ENCODE peak calls at places on chromosomes 7 and 10, in four cellular contexts. I is cardiac fibroblast, T is tibial nerve, S is GM06990. F is an unnamed sample.
A peak's percentile ranks its signal among the peaks of the same experiment; 100 is the strongest.

GRCh38 chr10:18738835-18739234 is 79.6 kb downstream of the ARL5B start:
- DNase-seq in S (no peak), I (peak; percentile 25), T (no peak), F (no peak)

GRCh38 chr10:124560377-124560776 is 98.8 kb downstream of the LHPP start:
- DNase-seq in I (peak; percentile 77), T (peak; percentile 41), S (no peak), F (no peak)

GRCh38 chr7:151520419-151521229 is 929 bp upstream of the RHEB start:
- DNase-seq in S (peak; percentile 29), I (peak; percentile 10), T (peak; percentile 28), F (no peak)

GRCh38 chr10:119737827-119738226 is 12.0 kb downstream of the INPP5F start:
- DNase-seq in I (peak; percentile 83), T (no peak), S (no peak), F (peak; percentile 48)

GRCh38 chr10:71134732-71135211 is 77.6 kb upstream of the UNC5B start:
- DNase-seq in T (no peak), S (no peak), I (no peak), F (no peak)

GRCh38 chr7:55574062-55574717 is 1.9 kb upstream of the VOPP1 start:
- DNase-seq in I (peak; percentile 50), S (no peak), T (no peak), F (no peak)

GRCh38 chr7:771241-772004 is 44.3 kb upstream of the PRKAR1B start:
- DNase-seq in T (peak; percentile 40), I (peak; percentile 67), S (no peak), F (no peak)

GRCh38 chr7:107971613-107972012 is 31.3 kb downstream of the LAMB1 start:
- DNase-seq in T (no peak), I (peak; percentile 91), S (no peak), F (peak; percentile 39)

GRCh38 chr7:116673504-116673865 is 1.5 kb downstream of the MET start:
- DNase-seq in I (no peak), T (no peak), S (no peak), F (no peak)

GRCh38 chr7:116671111-116671510 is 885 bp upstream of the MET start:
- DNase-seq in I (no peak), T (no peak), S (no peak), F (no peak)

GRCh38 chr7:116670409-116671036 is 1.5 kb upstream of the MET start:
- DNase-seq in T (no peak), I (peak; percentile 25), S (no peak), F (no peak)

GRCh38 chr7:116672596-116673503 is 854 bp downstream of the MET start:
- DNase-seq in I (no peak), S (no peak), T (no peak), F (no peak)

GRCh38 chr7:116671681-116672595 is at the start of gene MET:
- DNase-seq in I (peak; percentile 67), S (peak; percentile 55), T (peak; percentile 38), F (peak; percentile 15)
- TF ChIP-seq CTCF in I (peak; percentile 75), S (peak; percentile 72), T (peak; percentile 48), F (no peak)

GRCh38 chr10:33807527-33808377 is 473.3 kb upstream of the NRP1 start:
- DNase-seq in I (no peak), S (no peak), T (no peak), F (no peak)
- H3K4me3 ChIP-seq in I (no peak overlapping the region), S (no peak overlapping the region), T (no peak overlapping the region), F (no peak overlapping the region)

GRCh38 chr7:148296994-148297644 is 293.4 kb upstream of the C7orf33 start:
- DNase-seq in T (no peak), S (no peak), I (no peak), F (peak; percentile 20)
- TF ChIP-seq CTCF in T (no peak), S (no peak), I (no peak), F (peak; percentile 10)

GRCh38 chr10:97184971-97185325 is 811 bp downstream of the SLIT1 start:
- DNase-seq in T (no peak), S (no peak), I (no peak), F (no peak)

GRCh38 chr10:97183314-97183713 is 2.4 kb downstream of the SLIT1 start:
- DNase-seq in S (no peak), T (no peak), I (no peak), F (no peak)

GRCh38 chr10:97188234-97188847 is 2.6 kb upstream of the SLIT1 start:
- DNase-seq in I (no peak), T (no peak), S (peak; percentile 45), F (no peak)

GRCh38 chr10:97186911-97187310 is 1.2 kb upstream of the SLIT1 start:
- DNase-seq in T (no peak), S (no peak), I (no peak), F (no peak)

DNA sequence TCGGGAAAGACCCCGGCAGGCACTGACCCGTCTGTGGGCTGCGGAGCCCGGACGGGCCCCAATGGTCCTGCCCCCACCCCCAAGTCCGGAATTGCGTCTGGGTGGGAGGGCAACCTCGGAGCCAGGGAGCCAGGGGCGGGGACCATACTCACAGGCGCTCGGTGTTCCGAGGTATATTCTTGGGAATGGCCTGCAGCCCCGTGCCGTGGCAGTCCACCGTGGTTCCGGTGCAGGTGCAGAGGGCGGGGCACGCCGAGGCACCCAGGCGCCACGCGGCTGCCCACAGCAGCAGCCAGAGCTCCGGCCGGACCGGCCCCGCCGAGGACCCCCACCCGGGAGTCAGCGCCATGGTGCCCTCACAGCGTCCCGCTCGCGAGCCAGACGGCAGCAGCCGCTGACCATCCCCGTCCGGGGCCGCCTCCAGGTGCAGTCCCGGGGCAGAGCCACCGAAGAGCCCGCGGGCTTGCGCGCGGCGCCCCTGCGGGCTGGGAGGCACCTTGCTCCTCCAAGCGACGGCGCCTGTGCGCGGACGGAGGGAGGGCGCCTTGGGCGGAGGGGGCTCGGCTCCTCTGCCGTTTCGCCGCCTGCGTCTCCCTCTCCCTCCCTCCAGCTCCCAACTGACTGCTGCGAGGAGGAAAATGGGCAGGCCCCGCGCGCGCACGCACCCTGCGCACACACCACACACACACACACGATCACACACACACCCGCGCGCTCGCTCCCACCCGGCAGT is at the start of gene SLIT1:
- DNase-seq in I (no peak), S (peak; percentile 30), T (no peak), F (no peak)
- H3K4me3 ChIP-seq in I (no peak within 1 kb of the TSS), S (peak within 1 kb of the TSS; percentile 15), T (no peak within 1 kb of the TSS), F (no peak within 1 kb of the TSS)

GRCh38 chr10:60238408-60239100 is 151.1 kb downstream of the ANK3 start:
- DNase-seq in T (no peak), S (peak; percentile 26), I (peak; percentile 80), F (peak; percentile 60)
- TF ChIP-seq CTCF in T (no peak), S (peak; percentile 48), I (peak; percentile 34), F (peak; percentile 3)

GRCh38 chr10:7664707-7665106 is 2.1 kb downstream of the ITIH5 start:
- DNase-seq in I (no peak), S (no peak), T (no peak), F (no peak)
- H3K4me3 ChIP-seq in I (no peak overlapping the region), S (no peak overlapping the region), T (no peak overlapping the region), F (no peak overlapping the region)

GRCh38 chr7:118006979-118007378 is 133.7 kb upstream of the CTTNBP2 start:
- DNase-seq in I (no peak), S (no peak), T (no peak), F (no peak)
- TF ChIP-seq CTCF in I (no peak), S (no peak), T (no peak), F (no peak)

GRCh38 chr10:72847681-72848080 is 45.9 kb upstream of the OIT3 start:
- DNase-seq in S (no peak), I (no peak), T (no peak), F (peak; percentile 18)

GRCh38 chr10:72855129-72855528 is 38.4 kb upstream of the OIT3 start:
- DNase-seq in T (no peak), S (no peak), I (no peak), F (no peak)

GRCh38 chr10:72855790-72856189 is 37.7 kb upstream of the OIT3 start:
- DNase-seq in T (no peak), S (no peak), I (no peak), F (no peak)

GRCh38 chr10:72851524-72851923 is 42.0 kb upstream of the OIT3 start:
- DNase-seq in S (no peak), T (no peak), I (no peak), F (no peak)

DNA sequence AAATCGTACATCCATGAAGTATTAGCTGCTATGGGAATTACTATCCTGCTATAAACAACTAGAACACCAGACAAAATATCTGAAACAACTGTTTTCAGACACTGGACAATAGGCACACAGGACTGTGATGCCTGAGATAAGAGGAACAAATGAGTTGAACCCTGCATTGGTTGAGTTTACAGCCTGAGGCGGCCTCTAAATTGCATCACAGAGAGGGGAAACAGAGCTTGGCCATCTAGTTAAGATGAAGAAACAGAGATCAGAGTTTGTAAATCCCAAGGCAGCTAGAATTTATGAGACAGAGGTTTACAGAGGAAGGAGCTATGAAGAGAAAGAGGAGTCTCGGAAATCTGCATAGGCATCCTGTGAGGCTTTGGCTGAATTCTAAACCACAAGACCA is 41.1 kb upstream of the OIT3 start:
- DNase-seq in T (no peak), S (no peak), I (no peak), F (peak; percentile 11)
- H3K4me3 ChIP-seq in T (no peak overlapping the region), S (no peak overlapping the region), I (no peak overlapping the region), F (no peak overlapping the region)

GRCh38 chr7:50352282-50352681 is 47.8 kb downstream of the IKZF1 start:
- DNase-seq in S (peak; percentile 77), I (no peak), T (no peak), F (no peak)
- TF ChIP-seq CTCF in S (no peak), I (no peak), T (no peak), F (no peak)

GRCh38 chr7:150381785-150382122 is 2.6 kb downstream of the ZNF775 start:
- DNase-seq in S (no peak), T (no peak), I (no peak), F (no peak)
- H3K4me3 ChIP-seq in S (no peak overlapping the region), T (no peak overlapping the region), I (no peak overlapping the region), F (no peak overlapping the region)